ENCODE peak calls at places on chromosomes 6 and 20, in seven cellular contexts. K is stimulated activated CD4-positive, alpha-beta T cell treated with anti-CD3 and anti-CD28 coated beads, Interleukin-15, amount 100 ng/mL, for 1 hour; B is germinal center; I is A172; Z is CD14-positive monocyte; V is tibial artery; P is T1000. R is an unnamed sample.

GRCh38 chr6:123901441-123901840 is 97.8 kb downstream of the NKAIN2 start:
- DNase-seq in P (no peak), I (peak; percentile 22), K (no peak), V (no peak), B (no peak), Z (no peak), R (peak; percentile 3)

GRCh38 chr6:97947841-97948240 is 664.8 kb upstream of the MMS22L start:
- DNase-seq in B (no peak), P (peak; percentile 37), I (peak; percentile 93), Z (no peak), K (no peak), V (no peak), R (peak; percentile 48)

GRCh38 chr6:44456070-44456965 is 68.8 kb downstream of the CDC5L start:
- DNase-seq in B (peak; percentile 72), Z (no peak), P (peak; percentile 15), K (no peak), I (peak; percentile 63), V (no peak), R (peak; percentile 75)

GRCh38 chr6:37491830-37492208 is 7.9 kb downstream of the CCDC167 start:
- DNase-seq in B (no peak), K (no peak), I (no peak), V (no peak), P (no peak), Z (peak; percentile 43), R (no peak)

GRCh38 chr20:63234693-63235398 is 859 bp upstream of the BIRC7 start:
- DNase-seq in B (peak; percentile 29), K (no peak), I (no peak), P (no peak), Z (no peak), V (no peak), R (no peak)

GRCh38 chr6:143966291-143966690 is 41.8 kb downstream of the PLAGL1 start:
- DNase-seq in V (no peak), B (no peak), K (no peak), I (no peak), Z (no peak), P (no peak), R (no peak)

GRCh38 chr6:112282217-112282616 is 27.9 kb upstream of the LAMA4 start:
- DNase-seq in P (no peak), K (no peak), I (peak; percentile 50), V (peak; percentile 73), Z (no peak), B (no peak), R (peak; percentile 90)

GRCh38 chr6:106609699-106610098 is 19.6 kb downstream of the RTN4IP1 start:
- DNase-seq in I (peak; percentile 27), V (no peak), P (no peak), B (peak; percentile 50), Z (no peak), K (no peak), R (peak; percentile 44)

GRCh38 chr20:22559711-22560305 is 24.6 kb downstream of the FOXA2 start:
- DNase-seq in V (no peak), P (no peak), I (no peak), K (no peak), Z (no peak), B (no peak), R (no peak)

GRCh38 chr6:101429291-101429690 is 35.8 kb downstream of the GRIK2 start:
- DNase-seq in B (no peak), K (no peak), V (no peak), Z (no peak), P (no peak), I (no peak), R (peak; percentile 17)

GRCh38 chr6:43070028-43070632 is 6.0 kb upstream of the PTK7 start:
- DNase-seq in Z (no peak), B (peak; percentile 66), K (no peak), V (no peak), I (peak; percentile 40), P (no peak), R (peak; percentile 89)

GRCh38 chr20:20463933-20464374 is 96.0 kb downstream of the INSM1 start:
- DNase-seq in B (peak; percentile 72), V (no peak), K (no peak), I (no peak), P (no peak), Z (no peak), R (peak; percentile 47)

R was measured in choroid plexus epithelial cell.